ENCODE peak calls at places on chromosomes 6 and 20, in four cellular contexts. S, X, E and U are unnamed samples.

GRCh38 chr6:147390909-147391536 is 117.5 kb upstream of the SAMD5 start:
- DNase-seq in E (no peak), S (no peak), X (peak; percentile 27), U (peak; percentile 24)

GRCh38 chr20:33576432-33576883 is 85.7 kb upstream of the C20orf144 start:
- DNase-seq in E (no peak), X (no peak), S (no peak), U (no peak)

GRCh38 chr20:52269327-52269726 is 77.7 kb upstream of the ZFP64 start:
- DNase-seq in E (no peak), S (no peak), X (no peak), U (no peak)

GRCh38 chr20:50735813-50736212 is 4.4 kb downstream of the PARD6B start:
- DNase-seq in X (no peak), S (no peak), E (no peak), U (no peak)

GRCh38 chr6:20412674-20413073 is 11.0 kb downstream of the E2F3 start:
- DNase-seq in X (no peak), S (no peak), E (no peak), U (no peak)

GRCh38 chr6:12751694-12752304 is 35.2 kb downstream of the PHACTR1 start:
- DNase-seq in X (peak; percentile 35), E (no peak), S (no peak), U (peak; percentile 56)

GRCh38 chr6:7721654-7722053 is 4.2 kb upstream of the BMP6 start:
- DNase-seq in X (peak; percentile 39), S (no peak), E (no peak), U (peak; percentile 33)

GRCh38 chr6:147947521-147947920 is 395.1 kb upstream of the SASH1 start:
- DNase-seq in X (no peak), S (no peak), E (no peak), U (no peak)

GRCh38 chr20:19520261-19520660 is 237.8 kb upstream of the RIN2 start:
- DNase-seq in X (no peak), S (no peak), E (no peak), U (no peak)

GRCh38 chr6:35729722-35730121 is 7.1 kb upstream of the ARMC12 start:
- DNase-seq in X (no peak), E (no peak), S (no peak), U (no peak)

GRCh38 chr6:111573118-111573883 is 32.4 kb downstream of the TRAF3IP2 start:
- DNase-seq in S (no peak), X (no peak), E (no peak), U (no peak)

GRCh38 chr6:144012534-144012933 is 4.5 kb upstream of the PLAGL1 start:
- DNase-seq in S (no peak), X (no peak), E (no peak), U (no peak)

GRCh38 chr6:11279213-11279780 is 46.8 kb upstream of the NEDD9 start:
- DNase-seq in X (no peak), E (no peak), S (no peak), U (no peak)

GRCh38 chr6:157461000-157461915 is 80.3 kb downstream of the ZDHHC14 start:
- DNase-seq in E (peak; percentile 92), X (peak; percentile 67), S (no peak), U (peak; percentile 79)

GRCh38 chr6:13427838-13428527 is 59.4 kb downstream of the GFOD1 start:
- DNase-seq in S (no peak), X (no peak), E (peak; percentile 98), U (peak; percentile 46)

GRCh38 chr6:158686791-158687381 is 37.0 kb downstream of the SYTL3 start:
- DNase-seq in E (no peak), X (no peak), S (no peak), U (no peak)

GRCh38 chr6:1966713-1967112 is 278.7 kb downstream of the GMDS start:
- DNase-seq in E (no peak), S (no peak), X (no peak), U (no peak)

GRCh38 chr6:109979033-109979921 is 1.2 kb downstream of the GPR6 start:
- DNase-seq in S (no peak), X (no peak), E (no peak), U (no peak)

GRCh38 chr6:119978274-119978889 is 628.8 kb upstream of the MAN1A1 start:
- DNase-seq in X (peak; percentile 15), S (no peak), E (no peak), U (no peak)

GRCh38 chr20:57709823-57710799 is at the start of gene PMEPA1:
- DNase-seq in X (peak; percentile 17), S (peak; percentile 84), E (no peak), U (peak; percentile 95)

GRCh38 chr20:23255658-23256385 is 94.8 kb upstream of the NXT1 start:
- DNase-seq in S (no peak), E (no peak), X (no peak), U (no peak)

GRCh38 chr20:58048096-58048702 is 180.3 kb downstream of the ANKRD60 start:
- DNase-seq in S (no peak), E (no peak), X (peak; percentile 16), U (peak; percentile 17)

GRCh38 chr6:168906251-168906845 is 347.3 kb downstream of the THBS2 start:
- DNase-seq in S (no peak), X (no peak), E (no peak), U (no peak)

GRCh38 chr6:114008331-114008730 is 37.4 kb upstream of the HDAC2 start:
- DNase-seq in X (no peak), E (no peak), S (no peak), U (no peak)

GRCh38 chr6:137266032-137266586 is 46.9 kb upstream of the IFNGR1 start:
- DNase-seq in X (no peak), S (no peak), E (no peak), U (no peak)

GRCh38 chr20:17589161-17589834 is 19.4 kb downstream of the DSTN start:
- DNase-seq in X (no peak), E (no peak), S (no peak), U (no peak)

GRCh38 chr6:52904562-52905279 is 4.8 kb downstream of the GSTA3 start:
- DNase-seq in X (peak; percentile 34), E (no peak), S (no peak), U (peak; percentile 11)

GRCh38 chr20:4999788-5000187 is 1.5 kb downstream of the SLC23A2 start:
- DNase-seq in E (no peak), S (no peak), X (no peak), U (no peak)

GRCh38 chr6:100892693-100893092 is 11.6 kb upstream of the ASCC3 start:
- DNase-seq in E (no peak), S (no peak), X (no peak), U (no peak)

GRCh38 chr6:22828179-22829062 is 259.1 kb downstream of the HDGFL1 start:
- DNase-seq in X (peak; percentile 39), S (no peak), E (no peak), U (no peak)

GRCh38 chr6:127481628-127482027 is 22.4 kb upstream of the KIAA0408 start:
- DNase-seq in S (no peak), E (no peak), X (no peak), U (no peak)

GRCh38 chr20:54086444-54087134 is 16.2 kb upstream of the BCAS1 start:
- DNase-seq in E (no peak), S (no peak), X (no peak), U (no peak)

GRCh38 chr6:22001336-22002027 is 295.4 kb downstream of the PRL start:
- DNase-seq in E (no peak), S (no peak), X (no peak), U (no peak)

GRCh38 chr6:144675231-144675861 is 390.2 kb downstream of the UTRN start:
- DNase-seq in E (peak; percentile 24), X (no peak), S (no peak), U (no peak)

GRCh38 chr6:35415065-35415880 is 36.9 kb upstream of the FANCE start:
- DNase-seq in E (no peak), X (peak; percentile 99), S (no peak), U (peak; percentile 78)

DNA sequence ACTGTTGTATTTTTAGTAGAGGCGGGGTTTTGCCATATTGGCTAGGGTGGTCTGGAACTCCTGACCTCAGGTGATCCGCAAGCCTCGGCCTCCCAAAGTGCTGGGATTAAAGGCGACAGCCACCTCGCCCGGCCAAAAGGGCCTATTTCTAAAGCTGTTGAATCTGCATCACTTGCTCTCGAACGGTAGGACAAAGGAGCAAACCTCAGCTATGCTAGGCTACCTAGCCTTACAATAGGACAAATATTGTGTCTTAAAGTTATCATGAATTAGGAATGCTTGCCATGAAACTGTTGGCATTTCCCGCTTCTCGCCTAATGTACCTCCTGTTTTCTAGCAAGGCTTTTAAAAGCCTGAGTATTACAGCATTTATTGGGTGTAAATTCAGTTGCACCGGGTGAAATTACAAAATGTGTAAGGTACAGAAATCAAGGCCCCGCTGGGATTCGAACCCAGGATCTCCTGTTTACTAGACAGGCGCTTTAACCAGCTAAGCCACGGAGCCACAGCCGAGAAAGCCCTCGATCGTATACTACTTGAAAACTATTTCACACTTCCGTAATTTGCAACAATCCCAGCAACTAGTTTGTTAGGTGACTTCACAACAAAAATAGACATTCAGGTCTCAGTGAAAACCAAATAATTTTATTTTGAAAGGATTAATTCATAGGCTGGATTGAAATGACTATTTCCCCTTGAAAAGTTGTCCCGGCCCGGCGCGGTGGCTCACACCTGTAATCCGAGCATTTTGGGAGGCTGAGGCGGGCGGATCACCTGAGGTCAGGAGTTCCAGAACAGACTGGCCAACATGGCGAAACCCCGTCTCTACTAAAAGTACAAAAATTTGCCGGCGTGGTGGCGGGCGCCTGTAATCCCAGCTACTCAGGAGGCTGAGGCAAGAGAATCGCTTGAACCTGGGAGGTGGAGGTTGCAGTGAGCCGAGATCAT is 211.6 kb upstream of the ZNF184 start:
- DNase-seq in X (peak; percentile 89), E (peak; percentile 75), S (peak; percentile 70), U (peak; percentile 66)
- TF ChIP-seq HDAC6 in X (no peak), E (no peak), S (no peak), U (no peak)

GRCh38 chr6:28251648-28252506 is at the start of gene ZKSCAN4:
- DNase-seq in S (peak; percentile 50), E (peak; percentile 67), X (peak; percentile 88), U (peak; percentile 96)
- TF ChIP-seq POLR2A in S (no peak), E (peak; percentile 52), X (peak; percentile 74), U (peak; percentile 75)

GRCh38 chr6:38773338-38773737 is 58.2 kb downstream of the DNAH8 start:
- DNase-seq in X (peak; percentile 19), E (no peak), S (no peak), U (peak; percentile 54)
- TF ChIP-seq HDAC6 in X (no peak), E (no peak), S (no peak), U (no peak)

GRCh38 chr20:37095108-37095608 is 639 bp downstream of the RBL1 start:
- DNase-seq in E (no peak), X (peak; percentile 41), S (no peak), U (peak; percentile 65)

GRCh38 chr20:37090357-37090871 is 5.4 kb downstream of the RBL1 start:
- DNase-seq in E (no peak), S (no peak), X (no peak), U (no peak)

GRCh38 chr20:37096415-37097039 is 730 bp upstream of the RBL1 start:
- DNase-seq in X (no peak), E (no peak), S (no peak), U (peak; percentile 61)

DNA sequence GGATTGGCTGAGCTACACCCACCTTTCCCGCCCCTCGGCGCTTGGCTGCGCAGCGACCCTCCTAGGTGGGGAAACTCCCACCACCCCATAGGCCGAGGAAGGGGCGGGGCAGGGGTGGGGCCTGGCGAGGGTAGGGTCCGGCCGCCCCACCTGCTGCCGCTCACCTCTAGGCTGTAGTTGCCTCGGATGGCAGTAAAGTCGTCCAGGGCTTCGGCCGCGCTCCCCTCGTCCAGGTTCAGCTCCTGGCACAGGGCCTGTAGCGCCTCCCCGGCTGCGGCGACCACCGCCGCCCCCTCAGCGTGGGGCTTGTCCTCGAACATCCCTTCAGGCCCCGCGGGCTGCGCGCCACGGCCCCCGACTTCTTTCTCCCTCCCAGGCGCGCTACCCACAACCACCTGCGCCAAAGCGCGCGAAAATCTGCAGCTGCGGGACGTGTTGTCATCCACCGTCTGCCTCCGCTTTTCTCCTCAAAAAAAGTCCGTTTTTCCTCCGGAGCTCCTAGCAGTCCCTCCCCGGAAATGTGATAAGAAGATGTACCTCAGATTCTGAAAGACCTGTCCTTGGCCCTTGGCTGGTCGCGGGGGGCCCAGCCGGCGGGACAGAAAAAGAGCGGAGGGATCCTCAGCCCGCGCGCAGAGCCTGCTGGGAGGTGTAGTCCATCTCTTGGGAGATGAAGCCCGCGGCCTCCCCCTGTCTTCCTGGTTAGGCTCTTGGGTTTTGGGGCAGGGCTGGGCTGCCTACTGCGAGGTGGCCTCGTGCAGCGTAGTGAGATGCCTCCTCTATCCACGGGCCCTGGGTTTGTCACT is at the start of gene RBL1:
- DNase-seq in X (peak; percentile 88), S (peak; percentile 79), E (peak; percentile 60), U (peak; percentile 87)
- TF ChIP-seq POLR2A in X (peak; percentile 84), S (peak; percentile 97), E (peak; percentile 96), U (peak; percentile 91)